ENCODE peak calls at places on chromosomes 5 and 9, in four cellular contexts. One of them, this sample, is unnamed.

GRCh38 chr5:154395407-154396106 is 50.2 kb upstream of the SAP30L start:
- DNase-seq in stimulated activated CD8-positive, alpha-beta memory T cell treated with anti-CD3 and anti-CD28 coated beads, Interleukin-7, amount 100 ng/mL, for 4 hours: no peak
- DNase-seq in B cell: peak; percentile 50
- DNase-seq in nephron progenitor cell: no peak
- DNase-seq in this sample: no peak

GRCh38 chr5:96885518-96886338 is 9.4 kb downstream of the ERAP2 start:
- DNase-seq in nephron progenitor cell: no peak
- DNase-seq in stimulated activated CD8-positive, alpha-beta memory T cell treated with anti-CD3 and anti-CD28 coated beads, Interleukin-7, amount 100 ng/mL, for 4 hours: no peak
- DNase-seq in B cell: peak; percentile 78
- DNase-seq in this sample: no peak

GRCh38 chr5:140311011-140311467 is 8.1 kb upstream of the PFDN1 start:
- DNase-seq in B cell: no peak
- DNase-seq in nephron progenitor cell: no peak
- DNase-seq in stimulated activated CD8-positive, alpha-beta memory T cell treated with anti-CD3 and anti-CD28 coated beads, Interleukin-7, amount 100 ng/mL, for 4 hours: no peak
- DNase-seq in this sample: peak; percentile 22

GRCh38 chr5:174084691-174085154 is 39.2 kb downstream of the NSG2 start:
- DNase-seq in stimulated activated CD8-positive, alpha-beta memory T cell treated with anti-CD3 and anti-CD28 coated beads, Interleukin-7, amount 100 ng/mL, for 4 hours: no peak
- DNase-seq in nephron progenitor cell: no peak
- DNase-seq in B cell: no peak
- DNase-seq in this sample: no peak

GRCh38 chr9:119221281-119221680 is 148.0 kb downstream of the BRINP1 start:
- DNase-seq in stimulated activated CD8-positive, alpha-beta memory T cell treated with anti-CD3 and anti-CD28 coated beads, Interleukin-7, amount 100 ng/mL, for 4 hours: no peak
- DNase-seq in B cell: no peak
- DNase-seq in nephron progenitor cell: no peak
- DNase-seq in this sample: no peak

GRCh38 chr9:70117835-70118319 is 74.2 kb downstream of the MAMDC2 start:
- DNase-seq in stimulated activated CD8-positive, alpha-beta memory T cell treated with anti-CD3 and anti-CD28 coated beads, Interleukin-7, amount 100 ng/mL, for 4 hours: no peak
- DNase-seq in B cell: no peak
- DNase-seq in nephron progenitor cell: no peak
- DNase-seq in this sample: no peak

GRCh38 chr5:122385786-122386185 is 73.7 kb downstream of the SNCAIP start:
- DNase-seq in B cell: no peak
- DNase-seq in nephron progenitor cell: no peak
- DNase-seq in stimulated activated CD8-positive, alpha-beta memory T cell treated with anti-CD3 and anti-CD28 coated beads, Interleukin-7, amount 100 ng/mL, for 4 hours: no peak
- DNase-seq in this sample: no peak

GRCh38 chr9:137085918-137086530 is 761 bp upstream of the MAN1B1 start:
- DNase-seq in B cell: no peak
- DNase-seq in nephron progenitor cell: peak; percentile 40
- DNase-seq in stimulated activated CD8-positive, alpha-beta memory T cell treated with anti-CD3 and anti-CD28 coated beads, Interleukin-7, amount 100 ng/mL, for 4 hours: no peak
- DNase-seq in this sample: peak; percentile 57

GRCh38 chr5:41312478-41313060 is 99.2 kb upstream of the C6 start:
- DNase-seq in B cell: no peak
- DNase-seq in stimulated activated CD8-positive, alpha-beta memory T cell treated with anti-CD3 and anti-CD28 coated beads, Interleukin-7, amount 100 ng/mL, for 4 hours: no peak
- DNase-seq in nephron progenitor cell: no peak
- DNase-seq in this sample: no peak

GRCh38 chr5:110159202-110159601 is 469.5 kb downstream of the MAN2A1 start:
- DNase-seq in nephron progenitor cell: no peak
- DNase-seq in B cell: no peak
- DNase-seq in stimulated activated CD8-positive, alpha-beta memory T cell treated with anti-CD3 and anti-CD28 coated beads, Interleukin-7, amount 100 ng/mL, for 4 hours: no peak
- DNase-seq in this sample: no peak

GRCh38 chr5:151274666-151275065 is 21.7 kb downstream of the GM2A start:
- DNase-seq in B cell: no peak
- DNase-seq in stimulated activated CD8-positive, alpha-beta memory T cell treated with anti-CD3 and anti-CD28 coated beads, Interleukin-7, amount 100 ng/mL, for 4 hours: no peak
- DNase-seq in nephron progenitor cell: no peak
- DNase-seq in this sample: no peak

GRCh38 chr9:91628892-91629291 is 205.3 kb upstream of the NFIL3 start:
- DNase-seq in nephron progenitor cell: no peak
- DNase-seq in B cell: no peak
- DNase-seq in stimulated activated CD8-positive, alpha-beta memory T cell treated with anti-CD3 and anti-CD28 coated beads, Interleukin-7, amount 100 ng/mL, for 4 hours: no peak
- DNase-seq in this sample: no peak

GRCh38 chr5:157312492-157312891 is 46.6 kb downstream of the CYFIP2 start:
- DNase-seq in B cell: peak; percentile 79
- DNase-seq in stimulated activated CD8-positive, alpha-beta memory T cell treated with anti-CD3 and anti-CD28 coated beads, Interleukin-7, amount 100 ng/mL, for 4 hours: peak; percentile 54
- DNase-seq in nephron progenitor cell: peak; percentile 30
- DNase-seq in this sample: no peak

GRCh38 chr9:123769723-123770122 is 160.2 kb downstream of the DENND1A start:
- DNase-seq in nephron progenitor cell: peak; percentile 35
- DNase-seq in B cell: no peak
- DNase-seq in stimulated activated CD8-positive, alpha-beta memory T cell treated with anti-CD3 and anti-CD28 coated beads, Interleukin-7, amount 100 ng/mL, for 4 hours: no peak
- DNase-seq in this sample: no peak

GRCh38 chr5:156124713-156125112 is 202.3 kb upstream of the SGCD start:
- DNase-seq in nephron progenitor cell: no peak
- DNase-seq in B cell: no peak
- DNase-seq in stimulated activated CD8-positive, alpha-beta memory T cell treated with anti-CD3 and anti-CD28 coated beads, Interleukin-7, amount 100 ng/mL, for 4 hours: no peak
- DNase-seq in this sample: no peak

GRCh38 chr9:130337784-130338380 is 72.3 kb downstream of the HMCN2 start:
- DNase-seq in nephron progenitor cell: no peak
- DNase-seq in B cell: no peak
- DNase-seq in stimulated activated CD8-positive, alpha-beta memory T cell treated with anti-CD3 and anti-CD28 coated beads, Interleukin-7, amount 100 ng/mL, for 4 hours: no peak
- DNase-seq in this sample: peak; percentile 27

GRCh38 chr5:3845249-3845648 is 249.6 kb downstream of the IRX1 start:
- DNase-seq in B cell: no peak
- DNase-seq in stimulated activated CD8-positive, alpha-beta memory T cell treated with anti-CD3 and anti-CD28 coated beads, Interleukin-7, amount 100 ng/mL, for 4 hours: no peak
- DNase-seq in nephron progenitor cell: no peak
- DNase-seq in this sample: no peak

GRCh38 chr5:139431706-139432105 is 7.6 kb downstream of the DNAJC18 start:
- DNase-seq in nephron progenitor cell: no peak
- DNase-seq in B cell: no peak
- DNase-seq in stimulated activated CD8-positive, alpha-beta memory T cell treated with anti-CD3 and anti-CD28 coated beads, Interleukin-7, amount 100 ng/mL, for 4 hours: no peak
- DNase-seq in this sample: no peak

GRCh38 chr5:16271851-16272250 is 92.3 kb upstream of the MARCHF11 start:
- DNase-seq in nephron progenitor cell: no peak
- DNase-seq in B cell: no peak
- DNase-seq in stimulated activated CD8-positive, alpha-beta memory T cell treated with anti-CD3 and anti-CD28 coated beads, Interleukin-7, amount 100 ng/mL, for 4 hours: no peak
- DNase-seq in this sample: no peak

GRCh38 chr5:73617510-73618279 is 8.3 kb upstream of the ARHGEF28 start:
- DNase-seq in stimulated activated CD8-positive, alpha-beta memory T cell treated with anti-CD3 and anti-CD28 coated beads, Interleukin-7, amount 100 ng/mL, for 4 hours: no peak
- DNase-seq in B cell: no peak
- DNase-seq in nephron progenitor cell: no peak
- DNase-seq in this sample: no peak

GRCh38 chr5:61333351-61334223 is 1.5 kb downstream of the ZSWIM6 start:
- DNase-seq in B cell: peak; percentile 70
- DNase-seq in nephron progenitor cell: peak; percentile 52
- DNase-seq in stimulated activated CD8-positive, alpha-beta memory T cell treated with anti-CD3 and anti-CD28 coated beads, Interleukin-7, amount 100 ng/mL, for 4 hours: peak; percentile 22
- DNase-seq in this sample: peak; percentile 65

GRCh38 chr5:32531885-32532520 is 53.4 kb upstream of the SUB1 start:
- DNase-seq in stimulated activated CD8-positive, alpha-beta memory T cell treated with anti-CD3 and anti-CD28 coated beads, Interleukin-7, amount 100 ng/mL, for 4 hours: peak; percentile 27
- DNase-seq in nephron progenitor cell: no peak
- DNase-seq in B cell: peak; percentile 31
- DNase-seq in this sample: no peak